ENCODE peak calls at places on chromosome 20, in six cellular contexts. V, U, C, E, N and T are unnamed samples.

GRCh38 chr20:5780233-5781217 is 30.3 kb downstream of the SHLD1 start:
- DNase-seq in C (peak), N (no peak), U (no peak), E (no peak), V (no peak), T (no peak)

GRCh38 chr20:19794941-19795340 is 36.9 kb downstream of the RIN2 start:
- DNase-seq in U (no peak), E (no peak), N (no peak), V (no peak), C (no peak), T (no peak)

GRCh38 chr20:44841955-44842354 is 31.6 kb upstream of the RIMS4 start:
- DNase-seq in C (no peak), V (no peak), U (no peak), E (no peak), N (no peak), T (no peak)

GRCh38 chr20:32396656-32397160 is 38.6 kb downstream of the ASXL1 start:
- DNase-seq in C (peak), V (no peak), U (no peak), E (no peak), N (no peak), T (no peak)

GRCh38 chr20:18692453-18692852 is 104.6 kb downstream of the DTD1 start:
- DNase-seq in V (no peak), N (no peak), U (no peak), C (peak), E (no peak), T (no peak)

GRCh38 chr20:58127731-58128130 is 100.7 kb downstream of the ANKRD60 start:
- DNase-seq in E (no peak), C (peak), U (peak), N (no peak), V (peak), T (peak)

GRCh38 chr20:22312744-22313346 is 271.5 kb downstream of the FOXA2 start:
- DNase-seq in C (no peak), N (peak), U (no peak), E (peak), V (no peak), T (no peak)

GRCh38 chr20:59289994-59290393 is 10.4 kb upstream of the EDN3 start:
- DNase-seq in C (no peak), E (no peak), V (no peak), N (no peak), U (no peak), T (no peak)

GRCh38 chr20:4260102-4260501 is 244.7 kb upstream of the RNF24 start:
- DNase-seq in N (no peak), U (no peak), C (no peak), V (no peak), E (no peak), T (peak)

GRCh38 chr20:24910461-24910860 is 38.6 kb upstream of the CST7 start:
- DNase-seq in N (no peak), C (no peak), V (no peak), U (no peak), E (no peak), T (no peak)

GRCh38 chr20:14604143-14604542 is 266.7 kb upstream of the FLRT3 start:
- DNase-seq in V (no peak), E (no peak), N (no peak), C (no peak), U (no peak), T (no peak)

GRCh38 chr20:62382306-62383198 is 4.4 kb upstream of the RPS21 start:
- DNase-seq in N (peak), U (peak), V (no peak), C (peak), E (peak), T (no peak)

GRCh38 chr20:41110930-41111577 is 26.3 kb upstream of the PLCG1 start:
- DNase-seq in N (no peak), V (no peak), E (no peak), C (no peak), U (no peak), T (no peak)

GRCh38 chr20:62768815-62769287 is 27.4 kb upstream of the MRGBP start:
- DNase-seq in E (no peak), N (peak), C (peak), U (no peak), V (no peak), T (peak)

GRCh38 chr20:54665812-54666211 is 190.4 kb downstream of the DOK5 start:
- DNase-seq in E (no peak), C (no peak), U (no peak), N (no peak), V (no peak), T (no peak)

GRCh38 chr20:25372584-25373336 is 17.9 kb downstream of the ABHD12 start:
- DNase-seq in V (no peak), U (no peak), C (peak), N (no peak), E (no peak), T (no peak)

GRCh38 chr20:40797425-40797824 is 108.4 kb upstream of the MAFB start:
- DNase-seq in U (peak), N (no peak), E (peak), V (no peak), C (peak), T (no peak)

GRCh38 chr20:3857405-3857804 is 10.8 kb downstream of the MAVS start:
- DNase-seq in N (no peak), V (no peak), E (no peak), U (no peak), C (no peak), T (no peak)

GRCh38 chr20:61683721-61684120 is 382.0 kb downstream of the TAF4 start:
- DNase-seq in C (no peak), N (no peak), E (no peak), U (no peak), V (no peak), T (no peak)

GRCh38 chr20:20872420-20872819 is 160.0 kb upstream of the RALGAPA2 start:
- DNase-seq in C (no peak), V (no peak), N (no peak), E (no peak), U (no peak), T (no peak)

GRCh38 chr20:33604991-33605370 is 57.1 kb upstream of the C20orf144 start:
- DNase-seq in V (no peak), E (no peak), N (no peak), C (peak), U (no peak), T (no peak)

GRCh38 chr20:16241911-16242310 is 331.3 kb downstream of the KIF16B start:
- DNase-seq in U (no peak), V (no peak), N (no peak), E (peak), C (no peak), T (no peak)

GRCh38 chr20:24653306-24653705 is 183.9 kb downstream of the SYNDIG1 start:
- DNase-seq in N (no peak), C (peak), E (no peak), V (no peak), U (no peak), T (no peak)

GRCh38 chr20:37518606-37519507 is 2.2 kb upstream of the NNAT start:
- DNase-seq in V (no peak), E (no peak), N (peak), C (no peak), U (no peak), T (no peak)